ENCODE peak calls at places on chromosomes 12 and 14, in five cellular contexts. One of them, this sample, is unnamed.

GRCh38 chr14:96105089-96105920 is 66.1 kb downstream of the C14orf132 start:
- DNase-seq in IMR-90: no peak
- DNase-seq in mesendoderm: no peak
- DNase-seq in mesenchymal stem cell: no peak
- DNase-seq in H9: no peak
- DNase-seq in this sample: no peak

GRCh38 chr12:99367181-99367580 is 280.4 kb upstream of the GARIN6 start:
- DNase-seq in IMR-90: no peak
- DNase-seq in mesendoderm: no peak
- DNase-seq in mesenchymal stem cell: no peak
- DNase-seq in H9: no peak
- DNase-seq in this sample: no peak

GRCh38 chr14:51293149-51293925 is 53.3 kb downstream of the TMX1 start:
- DNase-seq in IMR-90: peak
- DNase-seq in mesendoderm: no peak
- DNase-seq in mesenchymal stem cell: peak
- DNase-seq in H9: no peak
- DNase-seq in this sample: no peak

GRCh38 chr12:59007620-59008019 is 87.3 kb upstream of the LRIG3 start:
- DNase-seq in IMR-90: peak
- DNase-seq in mesendoderm: no peak
- DNase-seq in mesenchymal stem cell: no peak
- DNase-seq in H9: no peak
- DNase-seq in this sample: no peak

GRCh38 chr12:52741378-52742195 is 35.6 kb downstream of the KRT76 start:
- DNase-seq in IMR-90: peak
- DNase-seq in mesendoderm: peak
- DNase-seq in mesenchymal stem cell: peak
- DNase-seq in H9: peak
- DNase-seq in this sample: peak

GRCh38 chr12:75042125-75042524 is 167.5 kb downstream of the KCNC2 start:
- DNase-seq in IMR-90: no peak
- DNase-seq in mesendoderm: no peak
- DNase-seq in mesenchymal stem cell: no peak
- DNase-seq in H9: no peak
- DNase-seq in this sample: no peak

GRCh38 chr12:55717397-55718007 is 1.7 kb downstream of the BLOC1S1 start:
- DNase-seq in IMR-90: peak
- DNase-seq in mesendoderm: peak
- DNase-seq in mesenchymal stem cell: peak
- DNase-seq in H9: no peak
- DNase-seq in this sample: no peak

GRCh38 chr12:114812858-114813761 is 129.1 kb upstream of the TBX3 start:
- DNase-seq in IMR-90: peak
- DNase-seq in mesendoderm: peak
- DNase-seq in mesenchymal stem cell: peak
- DNase-seq in H9: no peak
- DNase-seq in this sample: no peak

GRCh38 chr12:115639667-115640012 is 637.9 kb downstream of the MED13L start:
- DNase-seq in IMR-90: no peak
- DNase-seq in mesendoderm: peak
- DNase-seq in mesenchymal stem cell: no peak
- DNase-seq in H9: peak
- DNase-seq in this sample: no peak

GRCh38 chr12:80709811-80710726 is 2.6 kb downstream of the MYF6 start:
- DNase-seq in IMR-90: no peak
- DNase-seq in mesendoderm: peak
- DNase-seq in mesenchymal stem cell: no peak
- DNase-seq in H9: peak
- DNase-seq in this sample: no peak

GRCh38 chr12:65882504-65882903 is 58.2 kb downstream of the HMGA2 start:
- DNase-seq in IMR-90: no peak
- DNase-seq in mesendoderm: no peak
- DNase-seq in mesenchymal stem cell: no peak
- DNase-seq in H9: no peak
- DNase-seq in this sample: no peak

GRCh38 chr14:34030864-34031263 is 80.0 kb upstream of the EGLN3 start:
- DNase-seq in IMR-90: peak
- DNase-seq in mesendoderm: no peak
- DNase-seq in mesenchymal stem cell: peak
- DNase-seq in H9: no peak
- DNase-seq in this sample: no peak

GRCh38 chr14:74580275-74580672 is 31.8 kb downstream of the LTBP2 start:
- DNase-seq in IMR-90: no peak
- DNase-seq in mesendoderm: no peak
- DNase-seq in mesenchymal stem cell: no peak
- DNase-seq in H9: no peak
- DNase-seq in this sample: no peak

GRCh38 chr12:85781751-85782150 is 54.5 kb downstream of the RASSF9 start:
- DNase-seq in IMR-90: no peak
- DNase-seq in mesendoderm: no peak
- DNase-seq in mesenchymal stem cell: no peak
- DNase-seq in H9: no peak
- DNase-seq in this sample: no peak

GRCh38 chr14:72049462-72049861 is 117.2 kb downstream of the RGS6 start:
- DNase-seq in IMR-90: no peak
- DNase-seq in mesendoderm: no peak
- DNase-seq in mesenchymal stem cell: no peak
- DNase-seq in H9: no peak
- DNase-seq in this sample: no peak

GRCh38 chr14:34750670-34751069 is 36.3 kb upstream of the CFL2 start:
- DNase-seq in IMR-90: peak
- DNase-seq in mesendoderm: no peak
- DNase-seq in mesenchymal stem cell: peak
- DNase-seq in H9: no peak
- DNase-seq in this sample: no peak

GRCh38 chr12:85029456-85029855 is 6.6 kb downstream of the TSPAN19 start:
- DNase-seq in IMR-90: peak
- DNase-seq in mesendoderm: peak
- DNase-seq in mesenchymal stem cell: peak
- DNase-seq in H9: no peak
- DNase-seq in this sample: no peak

GRCh38 chr12:116123511-116124258 is 153.8 kb downstream of the MED13L start:
- DNase-seq in IMR-90: peak
- DNase-seq in mesendoderm: peak
- DNase-seq in mesenchymal stem cell: peak
- DNase-seq in H9: no peak
- DNase-seq in this sample: no peak

GRCh38 chr12:122793685-122794106 is 19.3 kb downstream of the CCDC62 start:
- DNase-seq in IMR-90: peak
- DNase-seq in mesendoderm: peak
- DNase-seq in mesenchymal stem cell: peak
- DNase-seq in H9: no peak
- DNase-seq in this sample: no peak

GRCh38 chr14:30928462-30928861 is 54.1 kb downstream of the COCH start:
- DNase-seq in IMR-90: no peak
- DNase-seq in mesendoderm: no peak
- DNase-seq in mesenchymal stem cell: no peak
- DNase-seq in H9: no peak
- DNase-seq in this sample: no peak

GRCh38 chr12:22415342-22416309 is 81.1 kb upstream of the ST8SIA1 start:
- DNase-seq in IMR-90: no peak
- DNase-seq in mesendoderm: no peak
- DNase-seq in mesenchymal stem cell: no peak
- DNase-seq in H9: no peak
- DNase-seq in this sample: no peak

GRCh38 chr12:58537278-58537677 is 383.0 kb downstream of the LRIG3 start:
- DNase-seq in IMR-90: peak
- DNase-seq in mesendoderm: no peak
- DNase-seq in mesenchymal stem cell: peak
- DNase-seq in H9: no peak
- DNase-seq in this sample: no peak

GRCh38 chr14:95058491-95058890 is 98.8 kb downstream of the DICER1 start:
- DNase-seq in IMR-90: no peak
- DNase-seq in mesendoderm: no peak
- DNase-seq in mesenchymal stem cell: no peak
- DNase-seq in H9: no peak
- DNase-seq in this sample: no peak
- H2AK5ac ChIP-seq in IMR-90: no peak
- H2AK5ac ChIP-seq in mesendoderm: no peak
- H2AK5ac ChIP-seq in mesenchymal stem cell: no peak
- H2AK5ac ChIP-seq in H9: no peak
- H2AK5ac ChIP-seq in this sample: no peak

GRCh38 chr14:93911975-93912374 is 15.2 kb upstream of the FAM181A start:
- DNase-seq in IMR-90: no peak
- DNase-seq in mesendoderm: no peak
- DNase-seq in mesenchymal stem cell: no peak
- DNase-seq in H9: no peak
- DNase-seq in this sample: no peak
- H2AK5ac ChIP-seq in IMR-90: no peak
- H2AK5ac ChIP-seq in mesendoderm: no peak
- H2AK5ac ChIP-seq in mesenchymal stem cell: no peak
- H2AK5ac ChIP-seq in H9: no peak
- H2AK5ac ChIP-seq in this sample: no peak

GRCh38 chr14:104699426-104699748 is 10.0 kb downstream of the INF2 start:
- DNase-seq in IMR-90: no peak
- DNase-seq in mesendoderm: no peak
- DNase-seq in mesenchymal stem cell: no peak
- DNase-seq in H9: no peak
- DNase-seq in this sample: no peak

GRCh38 chr14:104697892-104698583 is 8.6 kb downstream of the INF2 start:
- DNase-seq in IMR-90: no peak
- DNase-seq in mesendoderm: peak
- DNase-seq in mesenchymal stem cell: no peak
- DNase-seq in H9: no peak
- DNase-seq in this sample: no peak

GRCh38 chr14:104697317-104697703 is 7.9 kb downstream of the INF2 start:
- DNase-seq in IMR-90: no peak
- DNase-seq in mesendoderm: no peak
- DNase-seq in mesenchymal stem cell: no peak
- DNase-seq in H9: no peak
- DNase-seq in this sample: no peak

GRCh38 chr14:104700224-104700623 is 10.8 kb downstream of the INF2 start:
- DNase-seq in IMR-90: no peak
- DNase-seq in mesendoderm: no peak
- DNase-seq in mesenchymal stem cell: no peak
- DNase-seq in H9: no peak
- DNase-seq in this sample: no peak

GRCh38 chr14:104698688-104699425 is 9.4 kb downstream of the INF2 start:
- DNase-seq in IMR-90: no peak
- DNase-seq in mesendoderm: no peak
- DNase-seq in mesenchymal stem cell: no peak
- DNase-seq in H9: no peak
- DNase-seq in this sample: no peak
- H2AK5ac ChIP-seq in IMR-90: no peak
- H2AK5ac ChIP-seq in mesendoderm: no peak
- H2AK5ac ChIP-seq in mesenchymal stem cell: peak
- H2AK5ac ChIP-seq in H9: no peak
- H2AK5ac ChIP-seq in this sample: no peak

DNA sequence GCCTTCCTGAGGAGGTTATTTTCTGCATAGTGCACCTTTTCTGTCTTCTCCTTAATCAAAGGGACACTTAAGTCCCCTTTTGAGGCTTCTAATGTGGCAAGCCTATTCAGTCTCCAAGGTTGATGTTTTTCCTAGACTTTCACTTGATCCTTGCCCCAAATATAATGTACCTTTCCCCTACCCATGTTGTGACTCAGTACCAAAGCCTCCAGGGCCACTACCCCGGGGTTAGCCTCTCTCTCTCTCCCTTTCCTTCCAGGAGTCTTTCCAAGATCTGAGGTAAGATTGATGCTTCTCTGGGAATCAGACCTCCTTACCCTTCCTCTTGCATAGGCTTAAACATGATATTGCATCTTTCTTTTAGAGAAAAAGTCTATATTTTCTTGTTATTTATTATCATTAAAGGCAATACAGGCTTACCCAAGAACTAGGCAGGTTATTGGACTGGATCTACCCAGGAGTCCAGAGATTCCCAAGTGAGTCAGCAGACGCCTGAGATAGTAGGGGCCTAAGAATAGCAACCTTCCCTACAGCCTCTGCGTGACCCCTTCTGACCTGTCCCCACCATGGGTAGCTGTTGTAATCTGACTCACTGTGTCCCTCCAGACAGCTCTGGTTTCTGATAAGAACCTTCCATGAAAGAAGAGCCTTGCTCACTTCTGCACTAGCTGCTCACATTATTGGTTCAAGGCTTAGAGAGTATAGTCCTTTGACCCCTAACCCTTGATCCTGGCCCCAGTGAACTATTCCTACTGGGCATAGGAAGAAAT is 172.9 kb downstream of the ZFP36L1 start:
- DNase-seq in IMR-90: peak
- DNase-seq in mesendoderm: peak
- DNase-seq in mesenchymal stem cell: peak
- DNase-seq in H9: no peak
- DNase-seq in this sample: no peak
- H2AK5ac ChIP-seq in IMR-90: peak
- H2AK5ac ChIP-seq in mesendoderm: no peak
- H2AK5ac ChIP-seq in mesenchymal stem cell: no peak
- H2AK5ac ChIP-seq in H9: no peak
- H2AK5ac ChIP-seq in this sample: no peak

GRCh38 chr14:23693252-23693775 is 57.1 kb downstream of the DHRS2 start:
- DNase-seq in IMR-90: no peak
- DNase-seq in mesendoderm: no peak
- DNase-seq in mesenchymal stem cell: no peak
- DNase-seq in H9: no peak
- DNase-seq in this sample: no peak
- H2AK5ac ChIP-seq in IMR-90: no peak
- H2AK5ac ChIP-seq in mesendoderm: no peak
- H2AK5ac ChIP-seq in mesenchymal stem cell: no peak
- H2AK5ac ChIP-seq in H9: no peak
- H2AK5ac ChIP-seq in this sample: peak

This sample was measured in H1.